ENCODE peak calls at places on chromosomes 4 and X, in five cellular contexts. X, D, Y, K and I are unnamed samples.
A peak's percentile ranks its signal among the peaks of the same experiment; 100 is the strongest.

GRCh38 chr4:126661194-126661593 is 971.6 kb upstream of the INTU start:
- DNase-seq in X (no peak), D (no peak), Y (no peak), K (no peak), I (peak; percentile 61)

GRCh38 chr4:128347175-128347868 is 59.7 kb upstream of the PGRMC2 start:
- DNase-seq in X (peak; percentile 21), D (no peak), Y (peak; percentile 56), K (no peak), I (no peak)

GRCh38 chrX:101595739-101596419 is 21.9 kb downstream of the ARMCX6 start:
- DNase-seq in X (peak; percentile 16), D (peak; percentile 62), Y (peak; percentile 21), K (peak; percentile 40), I (peak; percentile 22)

GRCh38 chrX:111519215-111519614 is 7.8 kb downstream of the SERTM2 start:
- DNase-seq in X (no peak), D (no peak), Y (no peak), K (no peak), I (no peak)

GRCh38 chr4:113449407-113449974 is 312.0 kb downstream of the CAMK2D start:
- DNase-seq in X (no peak), D (no peak), Y (no peak), K (no peak), I (no peak)

GRCh38 chrX:72620550-72621145 is 48.0 kb upstream of the HDAC8 start:
- DNase-seq in X (peak; percentile 21), D (no peak), Y (peak; percentile 83), K (peak; percentile 55), I (peak; percentile 75)

GRCh38 chr4:24470681-24471622 is 113.4 kb downstream of the DHX15 start:
- DNase-seq in X (peak; percentile 21), D (no peak), Y (peak; percentile 25), K (no peak), I (peak; percentile 37)

GRCh38 chrX:17456526-17456925 is 81.5 kb downstream of the NHS start:
- DNase-seq in X (no peak), D (no peak), Y (no peak), K (no peak), I (no peak)

GRCh38 chr4:27087306-27088045 is 226.8 kb downstream of the STIM2 start:
- DNase-seq in X (peak; percentile 8), D (no peak), Y (no peak), K (no peak), I (no peak)

GRCh38 chr4:171203425-171203824 is 609.8 kb upstream of the GALNTL6 start:
- DNase-seq in X (no peak), D (no peak), Y (no peak), K (no peak), I (no peak)

GRCh38 chr4:122992111-122992510 is 69.7 kb upstream of the NUDT6 start:
- DNase-seq in X (no peak), D (no peak), Y (no peak), K (no peak), I (no peak)

GRCh38 chrX:109036624-109037023 is 300.3 kb upstream of the IRS4 start:
- DNase-seq in X (no peak), D (peak; percentile 8), Y (no peak), K (no peak), I (no peak)

GRCh38 chrX:115940348-115940747 is 230.2 kb upstream of the AGTR2 start:
- DNase-seq in X (no peak), D (no peak), Y (no peak), K (no peak), I (no peak)

GRCh38 chr4:38745881-38746280 is 36.9 kb downstream of the TLR10 start:
- DNase-seq in X (no peak), D (no peak), Y (no peak), K (no peak), I (no peak)

GRCh38 chr4:98055800-98056501 is 87.3 kb downstream of the STPG2 start:
- DNase-seq in X (no peak), D (no peak), Y (no peak), K (no peak), I (no peak)

GRCh38 chrX:111854778-111855490 is 21.0 kb upstream of the TRPC5OS start:
- DNase-seq in X (no peak), D (no peak), Y (no peak), K (no peak), I (no peak)

GRCh38 chrX:71634366-71634765 is 16.1 kb upstream of the CXCR3 start:
- DNase-seq in X (no peak), D (no peak), Y (no peak), K (no peak), I (no peak)

GRCh38 chr4:155900402-155900801 is 3.1 kb upstream of the TDO2 start:
- DNase-seq in X (no peak), D (no peak), Y (no peak), K (no peak), I (no peak)

GRCh38 chr4:6779667-6780565 is 2.6 kb upstream of the KIAA0232 start:
- DNase-seq in X (no peak), D (no peak), Y (no peak), K (no peak), I (peak; percentile 26)

GRCh38 chrX:53047228-53047627 is 1.4 kb upstream of the GPR173 start:
- DNase-seq in X (no peak), D (no peak), Y (no peak), K (peak; percentile 11), I (no peak)

GRCh38 chr4:99061048-99061447 is 27.5 kb downstream of the ADH5 start:
- DNase-seq in X (no peak), D (no peak), Y (no peak), K (no peak), I (no peak)

GRCh38 chrX:45765281-45765680 is 564.6 kb upstream of the DIPK2B start:
- DNase-seq in X (no peak), D (no peak), Y (no peak), K (no peak), I (no peak)

GRCh38 chrX:53317365-53318069 is 36.1 kb upstream of the IQSEC2 start:
- DNase-seq in X (peak; percentile 22), D (no peak), Y (peak; percentile 65), K (peak; percentile 70), I (peak; percentile 66)

GRCh38 chr4:174749091-174749490 is 80.0 kb downstream of the GLRA3 start:
- DNase-seq in X (no peak), D (no peak), Y (no peak), K (no peak), I (no peak)

GRCh38 chrX:105567046-105567445 is 255.3 kb upstream of the NRK start:
- DNase-seq in X (no peak), D (no peak), Y (no peak), K (no peak), I (no peak)

DNA sequence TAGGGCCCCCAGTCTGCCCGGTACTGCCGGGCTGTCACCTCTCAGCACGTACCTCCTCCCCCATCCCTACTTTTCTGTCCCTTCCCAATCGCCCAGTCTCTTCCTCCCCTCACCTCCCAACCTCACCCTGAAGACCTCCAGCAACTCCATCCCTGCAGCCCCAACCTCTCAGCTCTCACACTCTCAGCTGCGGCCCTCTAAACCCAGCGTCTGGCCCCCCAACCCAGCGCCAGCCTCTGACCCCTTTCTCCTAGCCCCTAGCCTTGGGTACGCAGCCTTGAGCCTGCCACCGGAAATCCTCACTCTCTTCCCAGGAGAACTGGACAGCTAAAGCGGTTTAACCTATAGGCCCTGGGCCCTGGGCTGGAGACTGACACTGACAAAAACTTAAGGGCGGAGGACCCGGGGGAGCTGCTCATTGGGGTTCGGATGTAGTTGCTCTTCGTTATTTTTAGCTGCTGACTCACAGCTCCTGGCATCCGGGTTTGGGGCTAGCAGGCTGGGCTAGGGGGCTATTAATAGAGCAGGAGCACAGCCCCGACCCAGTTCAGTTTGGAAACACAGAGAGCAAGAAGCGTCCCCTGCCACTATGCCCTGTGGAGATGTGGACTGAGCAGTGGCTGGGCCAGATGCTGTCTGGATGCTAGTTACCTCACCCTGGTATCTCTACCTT is 9.6 kb upstream of the DLG3 start:
- DNase-seq in X (no peak), D (no peak), Y (no peak), K (no peak), I (peak; percentile 27)
- H3K4me3 ChIP-seq in X (no peak overlapping the region), D (peak overlapping the region; percentile 75), Y (no peak overlapping the region), K (peak overlapping the region; percentile 72), I (peak overlapping the region; percentile 69)

DNA sequence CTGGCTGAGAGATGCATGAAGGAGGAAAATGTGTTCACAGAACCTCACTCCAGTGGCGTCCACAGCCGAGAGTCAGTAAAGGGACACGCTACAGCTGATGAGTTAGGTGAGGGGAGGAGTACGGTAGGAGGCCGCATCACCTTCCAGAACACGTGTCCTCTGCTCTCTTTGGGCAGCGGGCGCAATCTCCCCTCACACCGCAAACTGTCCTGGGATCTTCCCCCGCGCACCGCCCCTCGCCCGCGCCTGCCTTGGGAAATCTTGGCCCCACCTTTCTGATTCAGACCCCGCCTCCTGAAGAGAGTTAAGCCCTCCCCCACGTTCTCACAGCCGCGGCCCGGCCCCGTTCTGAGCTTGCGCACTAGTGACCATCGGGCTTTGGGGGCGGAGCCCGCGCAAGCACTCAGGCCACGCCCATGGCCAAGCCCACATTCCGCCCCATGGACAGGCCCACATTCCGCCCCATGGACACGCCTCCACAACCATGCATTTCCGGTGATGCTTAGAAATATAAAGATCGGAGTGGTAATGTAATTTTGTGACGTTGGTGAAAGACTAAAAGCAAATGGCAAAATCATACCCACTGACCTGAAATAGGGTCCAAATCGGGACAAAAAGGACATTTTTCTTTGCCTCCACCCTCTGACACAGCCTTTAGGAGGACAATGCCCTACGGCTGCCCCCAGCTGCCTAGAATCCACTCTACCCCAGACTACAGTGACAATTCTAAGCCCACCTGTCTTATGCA is 13.3 kb downstream of the SMIM10 start:
- DNase-seq in X (peak; percentile 86), D (peak; percentile 40), Y (peak; percentile 90), K (peak; percentile 61), I (peak; percentile 93)
- TF ChIP-seq POLR2A in X (no peak), D (no peak), Y (no peak), K (peak; percentile 50), I (no peak)

GRCh38 chr4:121562833-121563232 is 133.9 kb downstream of the ANXA5 start:
- DNase-seq in X (no peak), D (no peak), Y (no peak), K (no peak), I (no peak)

GRCh38 chr4:121567748-121568147 is 129.0 kb downstream of the ANXA5 start:
- DNase-seq in X (no peak), D (no peak), Y (no peak), K (no peak), I (no peak)

DNA sequence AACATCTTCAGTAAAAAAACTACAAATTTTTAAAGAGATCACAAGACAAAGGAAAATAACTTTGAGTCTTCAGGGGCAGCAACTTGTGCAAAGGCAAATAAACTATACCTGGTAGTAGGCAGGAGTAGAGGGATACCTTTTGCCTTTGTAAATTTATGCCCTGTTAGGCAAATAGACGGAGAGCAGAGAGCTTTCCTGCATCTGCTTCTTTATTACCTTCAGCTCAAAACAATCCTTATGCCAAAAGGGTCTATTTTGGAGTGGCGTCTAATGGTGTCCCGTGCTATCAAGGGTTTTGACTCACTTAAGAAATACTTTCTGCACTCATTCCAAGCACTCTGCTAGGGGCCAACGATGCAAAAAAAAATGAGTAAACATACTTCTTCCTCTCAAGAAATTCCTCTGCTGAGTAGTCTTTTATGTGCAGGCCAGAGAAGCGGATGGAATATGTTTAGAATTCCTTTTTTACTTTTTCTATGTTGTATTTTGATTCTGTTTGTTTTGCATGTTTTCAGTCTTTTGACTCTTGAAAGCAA is 131.9 kb downstream of the ANXA5 start:
- DNase-seq in X (no peak), D (no peak), Y (no peak), K (no peak), I (no peak)
- H3K4me3 ChIP-seq in X (no peak overlapping the region), D (no peak overlapping the region), Y (no peak overlapping the region), K (no peak overlapping the region), I (no peak overlapping the region)

DNA sequence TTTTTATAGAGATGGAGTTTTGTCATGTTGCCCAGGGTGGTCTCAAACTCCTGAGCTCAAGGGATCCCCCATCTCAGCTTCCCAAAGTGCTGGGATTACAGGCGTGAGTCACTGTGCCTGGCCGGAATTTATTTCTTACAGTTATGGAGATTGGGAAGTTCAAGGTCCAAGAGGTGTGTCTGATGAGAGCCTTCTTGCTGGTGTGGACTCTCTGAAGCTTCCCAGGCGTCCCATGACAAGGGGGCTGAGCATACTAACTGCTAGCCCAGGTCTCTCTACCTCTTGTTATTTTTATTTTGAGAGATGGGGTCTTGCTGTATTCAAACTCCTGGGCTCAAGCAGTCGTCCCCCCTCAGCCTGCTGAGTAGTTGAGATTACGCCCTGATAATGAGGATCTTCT is 2.9 kb upstream of the NSD2 start:
- DNase-seq in X (no peak), D (no peak), Y (no peak), K (no peak), I (no peak)
- TF ChIP-seq POLR2A in X (no peak), D (no peak), Y (no peak), K (no peak), I (no peak)